ENCODE peak calls at places on chromosomes 16 and 17, in eight cellular contexts. L is cardiac muscle cell, G is lower lobe of right lung, T is ovary, I is hepatocyte, H is mammary epithelial cell, D is left ventricle myocardium inferior, B is WERI-Rb-1. K is an unnamed sample. For H3K27me3, the result is how much of the 10 kb centered on the place peaks cover.

GRCh38 chr16:77322757-77323156 is 112.1 kb downstream of the ADAMTS18 start:
- DNase-seq in L (no peak), G (no peak), T (no peak), I (no peak), H (no peak), D (no peak), B (no peak), K (no peak)

GRCh38 chr16:19348578-19349315 is 63.2 kb downstream of the CLEC19A start:
- DNase-seq in L (no peak), G (no peak), T (no peak), I (no peak), H (no peak), D (no peak), B (peak), K (no peak)

GRCh38 chr17:17711708-17712141 is 30.5 kb downstream of the RAI1 start:
- DNase-seq in L (no peak), G (no peak), T (no peak), I (peak), H (no peak), D (no peak), B (no peak), K (no peak)

GRCh38 chr17:50201226-50201854 is at the start of gene COL1A1:
- DNase-seq in L (peak), G (no peak), T (peak), I (peak), H (no peak), D (peak), B (no peak), K (no peak)

GRCh38 chr17:57672205-57672632 is 72.9 kb downstream of the CCDC182 start:
- DNase-seq in L (peak), G (no peak), T (no peak), I (no peak), H (peak), D (no peak), B (peak), K (peak)

GRCh38 chr17:73494096-73494954 is 149.9 kb downstream of the SDK2 start:
- DNase-seq in L (no peak), G (no peak), T (no peak), I (no peak), H (no peak), D (no peak), B (no peak), K (no peak)

GRCh38 chr16:85211247-85211910 is 99.1 kb upstream of the CIBAR2 start:
- DNase-seq in L (peak), G (no peak), T (peak), I (no peak), H (peak), D (no peak), B (no peak), K (no peak)

GRCh38 chr17:81998719-81999438 is 21.4 kb downstream of the ASPSCR1 start:
- DNase-seq in L (no peak), G (no peak), T (no peak), I (no peak), H (no peak), D (no peak), B (no peak), K (no peak)

GRCh38 chr17:29115906-29116651 is 64.1 kb downstream of the MYO18A start:
- DNase-seq in L (peak), G (no peak), T (no peak), I (peak), H (peak), D (no peak), B (peak), K (peak)

GRCh38 chr17:31699281-31699680 is 159.8 kb downstream of the COPRS start:
- DNase-seq in L (no peak), G (no peak), T (no peak), I (no peak), H (peak), D (no peak), B (no peak), K (no peak)

GRCh38 chr16:63933841-63934240 is 1188.0 kb downstream of the CDH11 start:
- DNase-seq in L (no peak), G (no peak), T (no peak), I (no peak), H (no peak), D (no peak), B (no peak), K (no peak)

GRCh38 chr17:41762391-41762790 is 24.1 kb downstream of the JUP start:
- DNase-seq in L (no peak), G (no peak), T (no peak), I (no peak), H (no peak), D (no peak), B (no peak), K (no peak)

GRCh38 chr16:23318639-23319038 is 16.5 kb downstream of the SCNN1B start:
- DNase-seq in L (no peak), G (peak), T (no peak), I (no peak), H (no peak), D (no peak), B (no peak), K (no peak)

GRCh38 chr17:1043601-1044251 is 46.8 kb downstream of the TIMM22 start:
- DNase-seq in L (peak), G (peak), T (peak), I (peak), H (no peak), D (peak), B (peak), K (no peak)

GRCh38 chr16:21156767-21157467 is 1.6 kb upstream of the LDAF1 start:
- DNase-seq in L (peak), G (no peak), T (peak), I (peak), H (peak), D (no peak), B (peak), K (no peak)

GRCh38 chr17:81409190-81409935 is 14.1 kb downstream of the BAHCC1 start:
- DNase-seq in L (no peak), G (no peak), T (no peak), I (no peak), H (no peak), D (no peak), B (peak), K (no peak)

GRCh38 chr16:71564377-71564967 is 12.4 kb downstream of the TAT start:
- DNase-seq in L (no peak), G (no peak), T (no peak), I (no peak), H (no peak), D (no peak), B (peak), K (no peak)

GRCh38 chr17:38920374-38921291 is 4.8 kb upstream of the LASP1NB start:
- DNase-seq in L (no peak), G (no peak), T (no peak), I (no peak), H (no peak), D (no peak), B (no peak), K (no peak)
- H3K27ac ChIP-seq in L (peak), G (no peak), T (no peak), I (peak), H (no peak), D (peak), B (no peak), K (no peak)

GRCh38 chr16:49280861-49281331 is 742 bp downstream of the CBLN1 start:
- DNase-seq in L (no peak), G (no peak), T (no peak), I (no peak), H (no peak), D (no peak), B (no peak), K (no peak)

GRCh38 chr16:49283376-49284049 is 1.9 kb upstream of the CBLN1 start:
- DNase-seq in L (no peak), G (no peak), T (no peak), I (no peak), H (no peak), D (no peak), B (no peak), K (no peak)

GRCh38 chr16:49281481-49281842 is at the start of gene CBLN1:
- DNase-seq in L (no peak), G (no peak), T (no peak), I (no peak), H (no peak), D (no peak), B (no peak), K (no peak)

GRCh38 chr16:49282690-49283375 is 1.2 kb upstream of the CBLN1 start:
- DNase-seq in L (no peak), G (no peak), T (no peak), I (peak), H (no peak), D (no peak), B (peak), K (no peak)

DNA sequence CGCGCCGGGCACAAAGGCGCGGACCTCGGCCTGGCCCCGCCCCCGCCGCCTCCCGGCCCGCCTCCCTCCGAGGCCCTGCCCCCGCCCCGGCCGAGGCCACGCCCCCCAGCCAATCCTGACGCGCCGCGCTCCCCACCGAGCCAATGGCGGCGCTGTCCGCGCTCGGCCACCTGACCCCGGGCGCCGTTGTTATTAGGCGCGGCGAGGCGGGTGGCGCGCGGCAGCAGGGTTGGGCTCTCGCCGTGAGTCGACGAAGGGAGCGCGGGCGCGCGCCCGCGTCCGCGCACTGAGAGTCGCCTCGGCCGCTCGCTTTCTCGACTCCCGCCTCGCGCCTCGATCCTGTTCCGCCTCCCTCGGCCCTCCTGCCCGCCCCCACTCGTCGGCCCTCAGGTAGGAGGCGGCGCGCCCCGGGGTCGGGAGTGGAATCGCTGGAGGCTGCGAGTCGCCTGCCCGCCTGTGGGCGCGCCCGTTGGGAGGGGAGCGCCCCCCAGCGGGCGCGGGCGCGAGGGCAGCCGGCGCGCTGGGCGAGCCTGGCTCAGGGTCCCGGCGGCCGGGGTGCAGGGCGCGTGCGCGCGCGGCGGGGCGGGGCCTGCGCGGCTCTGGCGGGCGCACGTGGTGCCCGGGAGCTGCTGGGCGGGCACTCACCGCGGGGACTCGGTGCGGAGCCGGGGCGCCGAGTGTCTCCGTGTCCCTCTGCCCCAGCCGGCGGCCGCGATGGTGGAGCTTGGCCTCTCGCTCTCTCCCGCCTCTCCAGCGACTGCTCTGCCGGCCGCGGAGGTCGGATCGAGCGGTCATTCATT is 405 bp upstream of the CBLN1 start:
- DNase-seq in L (peak), G (peak), T (peak), I (peak), H (peak), D (peak), B (peak), K (no peak)
- H3K27me3 ChIP-seq in L (half or more), G (half or more), T (under half), I (half or more), H (half or more), D (half or more), B (under half), K (under half)

DNA sequence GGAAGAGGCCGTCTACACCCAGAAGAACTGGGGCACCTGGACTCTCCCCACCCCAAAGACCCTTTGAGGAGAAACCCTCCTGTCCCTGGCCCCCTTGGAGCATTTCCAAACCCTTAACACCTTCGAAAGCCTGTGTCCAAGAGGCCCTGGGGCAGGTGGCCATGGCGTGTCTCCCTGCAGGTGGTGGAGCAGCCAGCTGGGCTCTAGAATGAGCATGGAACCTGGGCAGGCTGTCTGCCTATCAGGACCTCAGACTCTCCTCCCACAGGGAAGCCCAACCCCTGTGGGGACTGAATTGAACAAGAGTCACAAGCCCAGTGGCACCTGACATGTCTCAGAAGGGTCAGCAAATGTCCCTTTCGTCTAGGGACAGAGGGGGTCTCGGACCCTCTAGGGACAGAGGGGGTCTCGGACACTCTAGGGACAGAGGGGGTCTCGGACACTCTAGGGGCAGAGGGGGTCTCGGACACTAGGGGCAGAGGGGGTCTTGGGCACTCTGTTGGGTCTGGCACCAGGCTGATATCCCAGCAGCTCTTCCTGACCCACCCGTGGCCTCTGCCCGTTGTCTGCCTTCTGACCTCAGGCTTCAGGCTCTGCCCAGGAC is 8.4 kb downstream of the CBX4 start:
- DNase-seq in L (no peak), G (no peak), T (no peak), I (no peak), H (no peak), D (no peak), B (no peak), K (no peak)
- H3K27ac ChIP-seq in L (peak), G (no peak), T (no peak), I (no peak), H (no peak), D (peak), B (no peak), K (no peak)

DNA sequence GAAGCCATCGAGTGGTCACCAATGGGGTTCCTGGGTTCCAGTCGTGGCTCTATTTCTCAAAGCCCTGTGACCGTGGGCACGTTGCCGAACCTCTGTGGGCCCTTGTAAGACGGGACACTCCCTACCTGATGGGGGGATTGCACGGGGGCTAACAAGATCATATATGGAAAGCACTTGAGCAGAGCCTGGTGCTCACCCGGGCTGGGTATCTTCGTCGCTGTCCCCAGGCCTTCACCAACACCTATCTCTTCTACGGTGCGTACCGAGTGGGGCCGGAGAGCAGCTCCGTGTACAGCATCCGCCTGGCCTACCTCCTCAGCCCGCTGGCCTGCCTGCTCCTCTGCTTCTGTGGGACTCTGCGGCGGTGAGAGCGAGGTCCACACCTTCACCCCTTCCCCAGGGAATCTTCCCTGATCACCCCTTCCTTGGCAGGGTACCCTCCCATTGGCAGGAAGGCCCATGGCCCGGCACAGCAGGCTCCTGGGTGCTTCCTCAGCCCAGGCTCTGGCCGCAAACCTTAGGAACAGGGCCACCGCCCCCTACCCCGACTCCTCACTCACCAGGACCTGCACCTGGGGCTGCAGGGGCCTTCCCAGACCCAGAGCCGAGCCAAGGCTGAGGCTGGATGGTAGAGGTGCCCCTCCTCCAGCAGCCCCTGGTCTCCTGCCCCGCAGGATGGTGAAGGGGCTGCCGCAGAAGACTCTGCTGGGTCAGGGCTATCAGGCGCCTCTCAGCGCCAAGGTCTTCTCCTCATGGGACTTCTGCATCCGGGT is 2.8 kb downstream of the TMC8 start:
- DNase-seq in L (no peak), G (no peak), T (no peak), I (no peak), H (no peak), D (no peak), B (no peak), K (no peak)
- H3K27me3 ChIP-seq in L (under half), G (under half), T (under half), I (under half), H (under half), D (under half), B (under half), K (under half)

DNA sequence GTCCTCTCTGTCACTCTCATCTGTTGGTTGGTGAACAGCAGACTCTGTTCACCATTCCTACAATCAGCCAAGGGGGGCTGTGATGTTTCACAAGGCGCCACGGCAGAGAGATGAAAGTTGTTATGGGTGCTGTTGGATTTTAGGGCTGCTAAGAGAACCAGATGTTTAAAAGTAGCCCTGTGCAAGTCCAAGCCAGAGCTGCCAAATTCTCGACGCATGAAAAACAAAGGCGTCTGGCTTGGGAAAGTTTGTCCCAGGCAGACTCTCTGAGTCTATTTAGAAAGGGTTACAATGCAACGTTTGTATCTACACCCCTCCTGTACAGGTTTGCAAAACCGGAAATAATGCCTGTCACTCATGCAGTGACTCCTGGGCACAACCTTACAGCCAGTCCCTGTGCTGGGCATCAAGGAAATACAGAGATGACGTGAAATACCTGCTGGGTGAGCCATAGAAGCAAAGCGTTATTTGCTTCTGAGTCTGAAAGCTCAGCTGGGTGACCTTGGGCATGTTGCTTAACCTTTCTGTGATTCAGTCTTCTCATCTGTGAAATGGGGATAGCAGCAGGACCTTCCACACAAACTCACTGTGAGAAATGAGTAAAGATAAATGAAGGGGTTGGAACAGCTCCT is 74.8 kb downstream of the XYLT1 start:
- DNase-seq in L (peak), G (no peak), T (peak), I (no peak), H (no peak), D (no peak), B (no peak), K (no peak)
- H3K27ac ChIP-seq in L (peak), G (no peak), T (peak), I (peak), H (no peak), D (peak), B (no peak), K (no peak)

GRCh38 chr17:44653384-44653783 is 2.9 kb upstream of the MEIOC start:
- DNase-seq in L (no peak), G (no peak), T (no peak), I (no peak), H (no peak), D (no peak), B (no peak), K (no peak)
- H3K27me3 ChIP-seq in L (under half), G (half or more), T (under half), I (under half), H (under half), D (half or more), B (under half), K (under half)

K was measured in CD8-positive, alpha-beta T cell.